ENCODE peak calls at places on chromosome 7, in five cellular contexts. R is RWPE1; H is activated T-helper 1 cell treated with anti-CD3 and anti-CD28 coated beads, Interleukin-12 subunit alpha, Interleukin-12 subunit beta, Interleukin-2, Interleukin-4 antibody, amounts not matched to agents 30 ng/mL and 10 ng/mL and 1 ng/mL, durations not matched to agents 14 hours and 24 hours and 36 hours; Y is activated CD4-positive, alpha-beta T cell treated with anti-CD3 and anti-CD28 coated beads for 48 hours; A is hypothalamus. O is an unnamed sample.

GRCh38 chr7:49001610-49002033 is 77.3 kb downstream of the CDC14C start:
- DNase-seq in R (peak), H (peak), Y (peak), A (no peak), O (no peak)

GRCh38 chr7:79317728-79318127 is 135.7 kb downstream of the MAGI2 start:
- DNase-seq in R (peak), H (no peak), Y (no peak), A (no peak), O (no peak)

GRCh38 chr7:79093421-79093820 is 360.0 kb downstream of the MAGI2 start:
- DNase-seq in R (no peak), H (no peak), Y (no peak), A (no peak), O (no peak)

GRCh38 chr7:32068411-32068905 is 1.7 kb downstream of the PDE1C start:
- DNase-seq in R (no peak), H (no peak), Y (no peak), A (no peak), O (no peak)

GRCh38 chr7:6579446-6579845 is 2.2 kb downstream of the ZDHHC4 start:
- DNase-seq in R (no peak), H (no peak), Y (no peak), A (no peak), O (no peak)

GRCh38 chr7:151129141-151129835 is 38.2 kb downstream of the GBX1 start:
- DNase-seq in R (no peak), H (no peak), Y (no peak), A (no peak), O (no peak)

GRCh38 chr7:36949711-36950600 is 225.7 kb upstream of the AOAH start:
- DNase-seq in R (no peak), H (no peak), Y (no peak), A (no peak), O (no peak)

GRCh38 chr7:95342642-95343252 is 18.4 kb upstream of the PON1 start:
- DNase-seq in R (no peak), H (no peak), Y (no peak), A (no peak), O (no peak)

GRCh38 chr7:55474944-55475911 is 97.1 kb downstream of the VOPP1 start:
- DNase-seq in R (no peak), H (peak), Y (no peak), A (no peak), O (no peak)

GRCh38 chr7:11988186-11988585 is 156.2 kb upstream of the THSD7A start:
- DNase-seq in R (no peak), H (no peak), Y (no peak), A (no peak), O (no peak)